ENCODE peak calls at places on chromosomes 2 and 18, in six cellular contexts. One of them, this sample, is unnamed.

GRCh38 chr2:204749319-204749718 is 204.0 kb downstream of the PARD3B start:
- DNase-seq in MV-4-11: no peak
- DNase-seq in A172: peak; percentile 65
- DNase-seq in HFF-Myc: no peak
- DNase-seq in activated naive CD4-positive, alpha-beta T cell treated with Interleukin-2 at 50 U/mL for 16 hours: no peak
- DNase-seq in HT1080: peak; percentile 9
- DNase-seq in this sample: no peak

GRCh38 chr2:9897796-9898195 is 53.7 kb upstream of the GRHL1 start:
- DNase-seq in MV-4-11: no peak
- DNase-seq in A172: no peak
- DNase-seq in HFF-Myc: no peak
- DNase-seq in activated naive CD4-positive, alpha-beta T cell treated with Interleukin-2 at 50 U/mL for 16 hours: no peak
- DNase-seq in HT1080: no peak
- DNase-seq in this sample: no peak

GRCh38 chr2:64975232-64975791 is 13.9 kb upstream of the SLC1A4 start:
- DNase-seq in MV-4-11: no peak
- DNase-seq in A172: peak; percentile 91
- DNase-seq in HFF-Myc: peak; percentile 49
- DNase-seq in activated naive CD4-positive, alpha-beta T cell treated with Interleukin-2 at 50 U/mL for 16 hours: no peak
- DNase-seq in HT1080: peak; percentile 90
- DNase-seq in this sample: no peak

GRCh38 chr2:31523871-31524492 is 56.8 kb downstream of the SRD5A2 start:
- DNase-seq in MV-4-11: peak; percentile 24
- DNase-seq in A172: peak; percentile 67
- DNase-seq in HFF-Myc: peak; percentile 43
- DNase-seq in activated naive CD4-positive, alpha-beta T cell treated with Interleukin-2 at 50 U/mL for 16 hours: peak; percentile 49
- DNase-seq in HT1080: peak; percentile 46
- DNase-seq in this sample: peak; percentile 45

GRCh38 chr2:78127428-78127827 is 605.3 kb upstream of the LRRTM4 start:
- DNase-seq in MV-4-11: no peak
- DNase-seq in A172: no peak
- DNase-seq in HFF-Myc: no peak
- DNase-seq in activated naive CD4-positive, alpha-beta T cell treated with Interleukin-2 at 50 U/mL for 16 hours: no peak
- DNase-seq in HT1080: no peak
- DNase-seq in this sample: no peak

GRCh38 chr2:231780123-231780908 is 766 bp downstream of the PDE6D start:
- DNase-seq in MV-4-11: no peak
- DNase-seq in A172: no peak
- DNase-seq in HFF-Myc: no peak
- DNase-seq in activated naive CD4-positive, alpha-beta T cell treated with Interleukin-2 at 50 U/mL for 16 hours: no peak
- DNase-seq in HT1080: no peak
- DNase-seq in this sample: no peak

GRCh38 chr18:63098014-63098981 is 221.3 kb downstream of the BCL2 start:
- DNase-seq in MV-4-11: peak; percentile 97
- DNase-seq in A172: no peak
- DNase-seq in HFF-Myc: no peak
- DNase-seq in activated naive CD4-positive, alpha-beta T cell treated with Interleukin-2 at 50 U/mL for 16 hours: peak; percentile 23
- DNase-seq in HT1080: no peak
- DNase-seq in this sample: peak; percentile 47

GRCh38 chr2:150621800-150622199 is 134.3 kb upstream of the RND3 start:
- DNase-seq in MV-4-11: no peak
- DNase-seq in A172: peak; percentile 91
- DNase-seq in HFF-Myc: no peak
- DNase-seq in activated naive CD4-positive, alpha-beta T cell treated with Interleukin-2 at 50 U/mL for 16 hours: no peak
- DNase-seq in HT1080: peak; percentile 87
- DNase-seq in this sample: no peak

GRCh38 chr2:211367711-211368110 is 811.3 kb downstream of the CPS1 start:
- DNase-seq in MV-4-11: peak; percentile 6
- DNase-seq in A172: peak; percentile 36
- DNase-seq in HFF-Myc: no peak
- DNase-seq in activated naive CD4-positive, alpha-beta T cell treated with Interleukin-2 at 50 U/mL for 16 hours: no peak
- DNase-seq in HT1080: peak; percentile 62
- DNase-seq in this sample: no peak

GRCh38 chr2:22616031-22616430 is 768.9 kb upstream of the KLHL29 start:
- DNase-seq in MV-4-11: no peak
- DNase-seq in A172: no peak
- DNase-seq in HFF-Myc: no peak
- DNase-seq in activated naive CD4-positive, alpha-beta T cell treated with Interleukin-2 at 50 U/mL for 16 hours: no peak
- DNase-seq in HT1080: no peak
- DNase-seq in this sample: no peak

GRCh38 chr2:129302815-129303214 is 676.7 kb upstream of the RAB6C start:
- DNase-seq in MV-4-11: no peak
- DNase-seq in A172: no peak
- DNase-seq in HFF-Myc: no peak
- DNase-seq in activated naive CD4-positive, alpha-beta T cell treated with Interleukin-2 at 50 U/mL for 16 hours: no peak
- DNase-seq in HT1080: no peak
- DNase-seq in this sample: no peak

GRCh38 chr18:50720281-50720680 is 99.5 kb downstream of the MRO start:
- DNase-seq in MV-4-11: no peak
- DNase-seq in A172: no peak
- DNase-seq in HFF-Myc: no peak
- DNase-seq in activated naive CD4-positive, alpha-beta T cell treated with Interleukin-2 at 50 U/mL for 16 hours: no peak
- DNase-seq in HT1080: no peak
- DNase-seq in this sample: no peak

This sample was measured in Kasumi-1.